ENCODE peak calls at places on chromosomes 13 and 19, in five cellular contexts. M is heart right ventricle, G is NT2/D1, T is pancreas, U is fibroblast of pulmonary artery. X is an unnamed sample.
A peak's percentile ranks its signal among the peaks of the same experiment; 100 is the strongest.

GRCh38 chr19:29326849-29327840 is 114.2 kb upstream of the UQCRFS1 start:
- DNase-seq in M (no peak), G (no peak), T (no peak), U (no peak), X (no peak)

GRCh38 chr13:102028846-102029245 is 373.0 kb downstream of the FGF14 start:
- DNase-seq in M (no peak), G (no peak), T (no peak), U (no peak), X (no peak)

GRCh38 chr19:43439183-43440063 is 24.7 kb downstream of the TEX101 start:
- DNase-seq in M (peak; percentile 10), G (no peak), T (no peak), U (peak; percentile 72), X (peak; percentile 96)

GRCh38 chr13:102399791-102400618 is 1.8 kb downstream of the FGF14 start:
- DNase-seq in M (no peak), G (no peak), T (peak; percentile 68), U (no peak), X (no peak)

GRCh38 chr19:1455002-1455335 is 5.0 kb downstream of the APC2 start:
- DNase-seq in M (no peak), G (no peak), T (no peak), U (no peak), X (peak; percentile 71)

GRCh38 chr13:36130542-36131214 is 504 bp downstream of the DCLK1 start:
- DNase-seq in M (peak; percentile 34), G (no peak), T (peak; percentile 72), U (no peak), X (no peak)

GRCh38 chr13:31878495-31878894 is 139.2 kb downstream of the RXFP2 start:
- DNase-seq in M (no peak), G (no peak), T (no peak), U (no peak), X (no peak)

GRCh38 chr19:56917998-56918397 is 77.5 kb upstream of the PEG3 start:
- DNase-seq in M (no peak), G (no peak), T (no peak), U (no peak), X (no peak)

GRCh38 chr13:30744056-30744684 is 8.8 kb downstream of the ALOX5AP start:
- DNase-seq in M (no peak), G (no peak), T (no peak), U (no peak), X (peak; percentile 51)

GRCh38 chr13:61880576-61881283 is 465.1 kb upstream of the PCDH20 start:
- DNase-seq in M (no peak), G (peak; percentile 6), T (no peak), U (peak; percentile 41), X (peak; percentile 52)

GRCh38 chr13:50761406-50761805 is 82.1 kb downstream of the DLEU7 start:
- DNase-seq in M (no peak), G (no peak), T (no peak), U (no peak), X (peak; percentile 28)

GRCh38 chr13:77349365-77349764 is 22.5 kb upstream of the MYCBP2 start:
- DNase-seq in M (no peak), G (no peak), T (no peak), U (no peak), X (no peak)

GRCh38 chr19:16319466-16319865 is 5.2 kb upstream of the KLF2 start:
- DNase-seq in M (no peak), G (no peak), T (no peak), U (peak; percentile 53), X (no peak)

GRCh38 chr19:13097331-13098258 is 5.1 kb downstream of the LYL1 start:
- DNase-seq in M (no peak), G (no peak), T (peak; percentile 81), U (no peak), X (no peak)

GRCh38 chr19:41696402-41697197 is 8.5 kb upstream of the CEACAM7 start:
- DNase-seq in M (no peak), G (no peak), T (no peak), U (peak; percentile 3), X (no peak)

GRCh38 chr13:46134961-46135522 is 30.2 kb upstream of the CPB2 start:
- DNase-seq in M (no peak), G (no peak), T (no peak), U (no peak), X (peak; percentile 90)

GRCh38 chr13:74070065-74070464 is 64.1 kb downstream of the KLF12 start:
- DNase-seq in M (no peak), G (no peak), T (no peak), U (no peak), X (no peak)

DNA sequence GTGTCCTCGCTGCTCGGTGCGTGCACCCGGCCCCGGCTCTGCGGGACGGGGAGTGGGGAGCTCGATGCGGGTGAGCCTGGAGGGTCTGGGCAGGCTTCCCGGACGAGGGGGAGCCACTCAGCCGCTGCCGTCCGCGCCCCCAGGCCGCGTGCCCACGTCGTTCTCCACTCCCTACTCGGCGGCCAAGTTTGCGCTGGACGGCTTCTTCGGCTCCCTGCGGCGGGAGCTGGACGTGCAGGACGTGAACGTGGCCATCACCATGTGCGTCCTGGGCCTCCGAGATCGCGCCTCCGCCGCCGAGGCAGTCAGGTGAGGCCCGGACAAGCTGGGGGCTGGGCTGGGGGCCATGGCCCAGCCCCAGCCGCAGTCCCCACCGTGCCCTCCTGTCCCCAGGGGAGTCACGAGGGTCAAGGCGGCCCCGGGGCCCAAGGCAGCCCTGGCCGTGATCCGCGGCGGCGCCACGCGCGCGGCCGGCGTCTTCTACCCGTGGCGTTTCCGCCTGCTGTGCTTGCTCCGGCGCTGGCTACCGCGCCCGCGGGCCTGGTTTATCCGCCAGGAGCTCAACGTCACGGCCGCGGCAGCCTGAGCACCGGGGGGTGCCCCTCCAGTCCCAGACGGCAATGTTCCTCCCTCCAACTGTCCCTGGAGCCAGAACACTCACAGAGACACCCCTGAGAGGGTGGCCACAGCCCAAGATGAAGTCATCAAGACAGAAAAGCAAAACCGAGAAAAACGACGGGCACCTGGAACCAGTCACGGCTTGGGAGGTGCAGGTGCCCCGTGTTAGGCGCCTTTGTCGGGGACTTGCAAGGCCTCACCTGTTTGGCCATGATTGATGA is 2.5 kb upstream of the RPL36 start:
- DNase-seq in M (no peak), G (no peak), T (no peak), U (no peak), X (no peak)
- H3K4me3 ChIP-seq in M (peak overlapping the region; percentile 76), G (peak overlapping the region; percentile 39), T (peak overlapping the region; percentile 53), U (peak overlapping the region; percentile 55), X (peak overlapping the region; percentile 64)

GRCh38 chr19:34481861-34482379 is 362 bp downstream of the WTIP start:
- DNase-seq in M (no peak), G (no peak), T (no peak), U (peak; percentile 62), X (no peak)
- H3K4me3 ChIP-seq in M (peak overlapping the region; percentile 86), G (peak overlapping the region; percentile 69), T (peak overlapping the region; percentile 43), U (peak overlapping the region; percentile 66), X (peak overlapping the region; percentile 58)

GRCh38 chr19:10288662-10289166 is 1.0 kb upstream of the ICAM5 start:
- DNase-seq in M (no peak), G (no peak), T (no peak), U (peak; percentile 40), X (peak; percentile 59)
- H3K4me3 ChIP-seq in M (peak overlapping the region; percentile 41), G (peak overlapping the region; percentile 40), T (no peak overlapping the region), U (peak overlapping the region; percentile 54), X (peak overlapping the region; percentile 67)

GRCh38 chr13:19961924-19962323 is 3.4 kb downstream of the ZMYM2 start:
- DNase-seq in M (no peak), G (no peak), T (no peak), U (no peak), X (peak; percentile 34)
- H3K4me3 ChIP-seq in M (no peak overlapping the region), G (no peak overlapping the region), T (no peak overlapping the region), U (peak overlapping the region; percentile 67), X (no peak overlapping the region)

DNA sequence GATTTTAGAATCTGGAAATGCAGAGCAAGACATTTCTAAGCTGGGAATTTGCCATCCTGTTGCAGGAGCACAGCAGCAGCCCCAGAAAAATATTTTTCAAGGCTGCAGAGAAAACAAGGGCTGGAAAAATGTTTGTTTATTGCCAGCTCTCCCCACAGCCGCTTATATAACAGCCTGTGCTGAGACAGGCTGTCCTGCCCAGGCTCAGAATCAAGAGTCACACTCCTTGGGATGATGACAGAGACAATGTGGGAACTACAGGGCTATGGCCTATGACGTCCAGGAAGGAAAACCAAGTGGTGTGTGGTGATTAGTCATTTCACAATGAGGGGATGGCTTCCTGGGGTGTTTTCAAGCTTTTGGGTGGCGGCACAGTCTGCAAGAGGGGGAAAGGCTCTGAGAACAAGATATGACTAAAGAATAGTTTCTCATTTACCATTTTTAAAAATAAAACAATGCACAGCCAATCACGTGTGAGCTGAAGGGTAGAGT is 136.3 kb upstream of the SERP2 start:
- DNase-seq in M (peak; percentile 90), G (no peak), T (no peak), U (peak; percentile 99), X (peak; percentile 96)
- H3K4me3 ChIP-seq in M (no peak overlapping the region), G (no peak overlapping the region), T (no peak overlapping the region), U (no peak overlapping the region), X (no peak overlapping the region)

GRCh38 chr19:23914402-23915286 is at the start of gene ZNF726:
- DNase-seq in M (peak; percentile 92), G (peak; percentile 95), T (peak; percentile 78), U (peak; percentile 93), X (peak; percentile 87)
- H3K4me3 ChIP-seq in M (peak within 1 kb of the TSS; percentile 64), G (peak within 1 kb of the TSS; percentile 94), T (peak within 1 kb of the TSS; percentile 39), U (peak within 1 kb of the TSS; percentile 89), X (peak within 1 kb of the TSS; percentile 71)

GRCh38 chr13:99228737-99229691 is 28.4 kb downstream of the UBAC2 start:
- DNase-seq in M (no peak), G (no peak), T (no peak), U (peak; percentile 31), X (peak; percentile 93)
- H3K4me3 ChIP-seq in M (no peak overlapping the region), G (no peak overlapping the region), T (no peak overlapping the region), U (no peak overlapping the region), X (no peak overlapping the region)